ENCODE peak calls at places on chromosomes 3 and 15, in eight cellular contexts. D is astrocyte of the cerebellum; P is stimulated activated CD8-positive, alpha-beta memory T cell treated with anti-CD3 and anti-CD28 coated beads, Interleukin-4, amount 100 ng/mL, for 24 hours; R is AG04449; L is B cell; H is anterior cingulate cortex; O is naive thymus-derived CD4-positive, alpha-beta T cell; J is fibroblast of lung. Q is an unnamed sample.

GRCh38 chr3:14431928-14432834 is 29.8 kb downstream of the SLC6A6 start:
- DNase-seq in D (no peak), P (peak), R (peak), L (peak), H (peak), O (peak), J (peak), Q (peak)

GRCh38 chr3:65597225-65597951 is 441.3 kb downstream of the MAGI1 start:
- DNase-seq in D (no peak), P (no peak), R (no peak), L (no peak), H (peak), O (no peak), J (peak), Q (no peak)

GRCh38 chr3:16869606-16870005 is 15.1 kb upstream of the PLCL2 start:
- DNase-seq in D (no peak), P (no peak), R (no peak), L (no peak), H (no peak), O (no peak), J (no peak), Q (no peak)

GRCh38 chr3:58161435-58162398 is 49.1 kb downstream of the DNASE1L3 start:
- DNase-seq in D (peak), P (no peak), R (peak), L (no peak), H (no peak), O (no peak), J (peak), Q (no peak)

GRCh38 chr3:162270059-162270458 is 773.5 kb downstream of the OTOL1 start:
- DNase-seq in D (no peak), P (no peak), R (no peak), L (no peak), H (no peak), O (no peak), J (no peak), Q (no peak)

GRCh38 chr15:68542771-68543544 is 35.8 kb upstream of the CORO2B start:
- DNase-seq in D (peak), P (no peak), R (peak), L (no peak), H (no peak), O (no peak), J (peak), Q (no peak)

GRCh38 chr3:131901686-131902085 is 133.1 kb downstream of the CPNE4 start:
- DNase-seq in D (no peak), P (no peak), R (no peak), L (no peak), H (no peak), O (no peak), J (no peak), Q (no peak)

GRCh38 chr15:90294601-90295269 is 29.3 kb downstream of the NGRN start:
- DNase-seq in D (no peak), P (no peak), R (no peak), L (no peak), H (no peak), O (no peak), J (no peak), Q (no peak)